ENCODE peak calls at places on chromosomes 2 and 18, in five cellular contexts. J is fibroblast of the aortic adventitia, X is psoas muscle, D is astrocyte of the cerebellum, V is DND-41. S is an unnamed sample.

GRCh38 chr2:48328972-48329723 is 200.8 kb upstream of the STON1 start:
- DNase-seq in J (no peak), X (no peak), D (no peak), V (no peak), S (no peak)

GRCh38 chr2:143078106-143078505 is 51.1 kb upstream of the ARHGAP15 start:
- DNase-seq in J (no peak), X (no peak), D (no peak), V (no peak), S (no peak)

GRCh38 chr2:170816499-170817246 is at the start of gene GAD1:
- DNase-seq in J (peak), X (peak), D (no peak), V (no peak), S (no peak)

GRCh38 chr2:74293191-74294065 is 49.8 kb downstream of the SLC4A5 start:
- DNase-seq in J (peak), X (no peak), D (no peak), V (no peak), S (no peak)

GRCh38 chr18:32308493-32309120 is 118.8 kb downstream of the MEP1B start:
- DNase-seq in J (peak), X (no peak), D (peak), V (no peak), S (peak)

GRCh38 chr2:166766220-166766619 is 122.1 kb upstream of the XIRP2 start:
- DNase-seq in J (no peak), X (no peak), D (no peak), V (no peak), S (no peak)

GRCh38 chr2:241036397-241036963 is 38.1 kb downstream of the SNED1 start:
- DNase-seq in J (peak), X (no peak), D (no peak), V (no peak), S (no peak)

GRCh38 chr2:238690673-238690965 is 157.3 kb upstream of the TWIST2 start:
- DNase-seq in J (no peak), X (no peak), D (no peak), V (no peak), S (no peak)

GRCh38 chr2:236631361-236632291 is 62.0 kb downstream of the ACKR3 start:
- DNase-seq in J (peak), X (no peak), D (no peak), V (no peak), S (no peak)

GRCh38 chr2:149739880-149740265 is 152.3 kb upstream of the MMADHC start:
- DNase-seq in J (no peak), X (no peak), D (no peak), V (no peak), S (no peak)

GRCh38 chr2:128535928-128536327 is 217.3 kb upstream of the HS6ST1 start:
- DNase-seq in J (peak), X (no peak), D (peak), V (no peak), S (peak)

GRCh38 chr2:191866675-191867506 is 20.0 kb upstream of the CAVIN2 start:
- DNase-seq in J (peak), X (no peak), D (peak), V (no peak), S (peak)

GRCh38 chr2:24049485-24050021 is at the start of gene FKBP1B:
- DNase-seq in J (peak), X (peak), D (peak), V (peak), S (peak)

GRCh38 chr18:68461635-68462034 is 253.3 kb downstream of the TMX3 start:
- DNase-seq in J (no peak), X (no peak), D (no peak), V (no peak), S (no peak)

GRCh38 chr2:95012881-95013550 is 12.5 kb upstream of the MAL start:
- DNase-seq in J (no peak), X (no peak), D (no peak), V (no peak), S (no peak)

GRCh38 chr2:74573747-74574562 is 19.4 kb downstream of the DOK1 start:
- DNase-seq in J (no peak), X (no peak), D (no peak), V (peak), S (peak)

GRCh38 chr2:41981417-41981816 is 66.4 kb upstream of the PKDCC start:
- DNase-seq in J (no peak), X (no peak), D (no peak), V (no peak), S (no peak)

GRCh38 chr2:232240896-232241295 is 137.7 kb upstream of the ALPP start:
- DNase-seq in J (no peak), X (no peak), D (no peak), V (no peak), S (no peak)

GRCh38 chr2:152718909-152719645 is 657 bp downstream of the ARL6IP6 start:
- DNase-seq in J (peak), X (no peak), D (no peak), V (peak), S (peak)

GRCh38 chr18:26185267-26185666 is 41.0 kb upstream of the TAF4B start:
- DNase-seq in J (peak), X (no peak), D (no peak), V (no peak), S (peak)

GRCh38 chr2:26394694-26395093 is 7.0 kb upstream of the DRC1 start:
- DNase-seq in J (peak), X (no peak), D (no peak), V (no peak), S (no peak)

GRCh38 chr2:112583497-112584133 is 794 bp upstream of the CHCHD5 start:
- DNase-seq in J (no peak), X (no peak), D (no peak), V (no peak), S (no peak)

GRCh38 chr2:145595296-145595695 is 1075.4 kb upstream of the ZEB2 start:
- DNase-seq in J (peak), X (no peak), D (no peak), V (no peak), S (no peak)

GRCh38 chr2:233139875-233140585 is 79.9 kb downstream of the INPP5D start:
- DNase-seq in J (no peak), X (no peak), D (no peak), V (no peak), S (no peak)

GRCh38 chr2:222859786-222860726 is 780 bp upstream of the ACSL3 start:
- DNase-seq in J (peak), X (peak), D (no peak), V (no peak), S (no peak)
- H3K4me3 ChIP-seq in J (peak), X (peak), D (peak), V (peak), S (peak)

GRCh38 chr18:61308795-61309393 is 24.3 kb upstream of the CDH20 start:
- DNase-seq in J (no peak), X (no peak), D (no peak), V (peak), S (no peak)
- H3K4me3 ChIP-seq in J (no peak), X (no peak), D (no peak), V (peak), S (no peak)

GRCh38 chr18:37107748-37108522 is 279.0 kb downstream of the KIAA1328 start:
- DNase-seq in J (no peak), X (no peak), D (no peak), V (no peak), S (no peak)
- H3K4me3 ChIP-seq in J (no peak), X (no peak), D (no peak), V (no peak), S (no peak)

DNA sequence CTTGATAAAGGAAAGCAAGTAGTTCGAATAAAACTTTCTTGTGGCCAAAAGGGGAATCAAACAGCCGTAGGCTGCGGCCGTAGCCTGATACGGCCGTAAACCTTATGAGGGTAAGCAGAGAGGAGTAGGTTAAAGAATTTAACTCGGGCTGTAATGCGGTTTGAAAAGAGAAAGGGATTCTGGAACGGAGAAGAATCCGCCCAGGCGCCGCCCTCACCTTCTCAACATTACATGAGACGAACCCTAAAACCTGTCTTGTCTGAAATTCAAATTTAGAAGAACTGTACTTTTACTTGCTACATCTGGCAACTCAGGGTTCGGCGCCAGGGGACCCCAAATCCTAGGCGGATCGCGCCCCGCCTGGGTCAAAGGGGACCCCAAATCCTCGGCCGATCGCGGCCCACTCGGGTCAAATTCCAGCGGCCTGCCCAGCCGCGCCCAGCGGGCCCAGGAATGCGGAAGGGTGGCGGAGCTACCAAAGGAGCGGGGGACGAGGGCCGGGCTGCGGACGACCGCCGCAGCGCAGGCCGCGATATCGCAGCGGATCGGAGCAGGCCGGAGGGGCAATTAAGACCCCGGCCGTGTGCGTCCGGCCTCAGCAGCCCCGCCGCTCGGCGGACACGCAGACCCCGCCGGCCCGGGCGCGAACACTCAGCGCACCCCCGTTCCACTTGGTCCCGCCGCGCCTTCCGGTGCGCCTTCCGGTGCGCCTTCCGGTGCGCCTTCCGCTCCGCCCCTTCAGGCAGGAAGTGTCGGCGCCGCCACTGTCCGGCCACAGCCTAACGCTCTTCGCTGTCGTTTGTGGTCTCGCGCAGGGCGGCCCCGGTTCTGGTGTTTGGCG is at the start of gene MYL12B:
- DNase-seq in J (peak), X (peak), D (no peak), V (peak), S (no peak)
- H3K4me3 ChIP-seq in J (peak), X (peak), D (peak), V (peak), S (peak)

S was measured in HFF-Myc.